ENCODE peak calls at places on chromosomes 6 and 20, in ten cellular contexts. One of them, this sample, is unnamed.

GRCh38 chr6:160837146-160837545 is 135.1 kb downstream of the PLG start:
- DNase-seq in adrenal gland: peak
- DNase-seq in caudate nucleus: no peak
- DNase-seq in CD8-positive, alpha-beta T cell: no peak
- DNase-seq in kidney: no peak
- DNase-seq in body of pancreas: no peak
- DNase-seq in uterus: no peak
- DNase-seq in dorsolateral prefrontal cortex: peak
- DNase-seq in prostate gland: no peak
- DNase-seq in SK-N-SH: no peak
- DNase-seq in this sample: no peak

GRCh38 chr6:44268095-44268628 is 2.1 kb upstream of the TMEM151B start:
- DNase-seq in adrenal gland: peak
- DNase-seq in CD8-positive, alpha-beta T cell: peak
- DNase-seq in body of pancreas: peak
- DNase-seq in caudate nucleus: no peak
- DNase-seq in kidney: no peak
- DNase-seq in uterus: no peak
- DNase-seq in prostate gland: peak
- DNase-seq in dorsolateral prefrontal cortex: peak
- DNase-seq in SK-N-SH: peak
- DNase-seq in this sample: no peak

GRCh38 chr20:46347831-46348230 is 39.5 kb upstream of the CDH22 start:
- DNase-seq in SK-N-SH: no peak
- DNase-seq in dorsolateral prefrontal cortex: no peak
- DNase-seq in adrenal gland: no peak
- DNase-seq in kidney: peak
- DNase-seq in caudate nucleus: no peak
- DNase-seq in CD8-positive, alpha-beta T cell: no peak
- DNase-seq in uterus: no peak
- DNase-seq in body of pancreas: no peak
- DNase-seq in prostate gland: no peak
- DNase-seq in this sample: no peak

GRCh38 chr20:41185013-41185757 is 47.8 kb downstream of the PLCG1 start:
- DNase-seq in adrenal gland: peak
- DNase-seq in dorsolateral prefrontal cortex: peak
- DNase-seq in kidney: no peak
- DNase-seq in body of pancreas: no peak
- DNase-seq in SK-N-SH: peak
- DNase-seq in uterus: no peak
- DNase-seq in caudate nucleus: peak
- DNase-seq in CD8-positive, alpha-beta T cell: no peak
- DNase-seq in prostate gland: no peak
- DNase-seq in this sample: no peak

GRCh38 chr6:21596379-21597242 is 3.1 kb downstream of the SOX4 start:
- DNase-seq in prostate gland: peak
- DNase-seq in adrenal gland: peak
- DNase-seq in body of pancreas: peak
- DNase-seq in dorsolateral prefrontal cortex: peak
- DNase-seq in caudate nucleus: no peak
- DNase-seq in SK-N-SH: peak
- DNase-seq in uterus: peak
- DNase-seq in kidney: peak
- DNase-seq in CD8-positive, alpha-beta T cell: peak
- DNase-seq in this sample: peak

GRCh38 chr20:62066339-62066982 is 780 bp upstream of the TAF4 start:
- DNase-seq in body of pancreas: peak
- DNase-seq in uterus: peak
- DNase-seq in adrenal gland: peak
- DNase-seq in kidney: no peak
- DNase-seq in SK-N-SH: peak
- DNase-seq in CD8-positive, alpha-beta T cell: peak
- DNase-seq in prostate gland: peak
- DNase-seq in caudate nucleus: no peak
- DNase-seq in dorsolateral prefrontal cortex: peak
- DNase-seq in this sample: no peak

GRCh38 chr6:156662025-156662445 is 115.1 kb upstream of the ARID1B start:
- DNase-seq in kidney: no peak
- DNase-seq in SK-N-SH: no peak
- DNase-seq in body of pancreas: peak
- DNase-seq in adrenal gland: no peak
- DNase-seq in uterus: no peak
- DNase-seq in CD8-positive, alpha-beta T cell: peak
- DNase-seq in caudate nucleus: no peak
- DNase-seq in prostate gland: no peak
- DNase-seq in dorsolateral prefrontal cortex: no peak
- DNase-seq in this sample: no peak

GRCh38 chr20:59810376-59811187 is 122.9 kb downstream of the SYCP2 start:
- DNase-seq in CD8-positive, alpha-beta T cell: no peak
- DNase-seq in caudate nucleus: no peak
- DNase-seq in uterus: peak
- DNase-seq in kidney: no peak
- DNase-seq in body of pancreas: no peak
- DNase-seq in adrenal gland: no peak
- DNase-seq in prostate gland: no peak
- DNase-seq in dorsolateral prefrontal cortex: no peak
- DNase-seq in SK-N-SH: peak
- DNase-seq in this sample: no peak

GRCh38 chr6:12354499-12354898 is 64.3 kb downstream of the EDN1 start:
- DNase-seq in adrenal gland: no peak
- DNase-seq in caudate nucleus: no peak
- DNase-seq in kidney: no peak
- DNase-seq in body of pancreas: peak
- DNase-seq in uterus: no peak
- DNase-seq in CD8-positive, alpha-beta T cell: no peak
- DNase-seq in dorsolateral prefrontal cortex: no peak
- DNase-seq in SK-N-SH: no peak
- DNase-seq in prostate gland: peak
- DNase-seq in this sample: peak

GRCh38 chr6:119158057-119158848 is 79.8 kb upstream of the FAM184A start:
- DNase-seq in prostate gland: no peak
- DNase-seq in dorsolateral prefrontal cortex: no peak
- DNase-seq in uterus: peak
- DNase-seq in body of pancreas: no peak
- DNase-seq in caudate nucleus: no peak
- DNase-seq in kidney: no peak
- DNase-seq in SK-N-SH: no peak
- DNase-seq in adrenal gland: peak
- DNase-seq in CD8-positive, alpha-beta T cell: no peak
- DNase-seq in this sample: no peak

GRCh38 chr20:31508517-31509244 is 5.6 kb upstream of the HM13 start:
- DNase-seq in adrenal gland: no peak
- DNase-seq in body of pancreas: no peak
- DNase-seq in dorsolateral prefrontal cortex: no peak
- DNase-seq in uterus: no peak
- DNase-seq in prostate gland: no peak
- DNase-seq in CD8-positive, alpha-beta T cell: no peak
- DNase-seq in kidney: no peak
- DNase-seq in SK-N-SH: no peak
- DNase-seq in caudate nucleus: no peak
- DNase-seq in this sample: no peak

GRCh38 chr20:3227936-3228749 is 10.8 kb downstream of the SLC4A11 start:
- DNase-seq in kidney: no peak
- DNase-seq in dorsolateral prefrontal cortex: no peak
- DNase-seq in CD8-positive, alpha-beta T cell: no peak
- DNase-seq in body of pancreas: no peak
- DNase-seq in adrenal gland: no peak
- DNase-seq in uterus: no peak
- DNase-seq in SK-N-SH: no peak
- DNase-seq in caudate nucleus: no peak
- DNase-seq in prostate gland: no peak
- DNase-seq in this sample: no peak

GRCh38 chr20:59787186-59787890 is 146.1 kb downstream of the SYCP2 start:
- DNase-seq in body of pancreas: no peak
- DNase-seq in kidney: no peak
- DNase-seq in caudate nucleus: no peak
- DNase-seq in uterus: no peak
- DNase-seq in dorsolateral prefrontal cortex: no peak
- DNase-seq in CD8-positive, alpha-beta T cell: no peak
- DNase-seq in prostate gland: no peak
- DNase-seq in adrenal gland: no peak
- DNase-seq in SK-N-SH: no peak
- DNase-seq in this sample: no peak

GRCh38 chr6:162568266-162568665 is 159.3 kb downstream of the PRKN start:
- DNase-seq in dorsolateral prefrontal cortex: no peak
- DNase-seq in CD8-positive, alpha-beta T cell: no peak
- DNase-seq in uterus: no peak
- DNase-seq in body of pancreas: no peak
- DNase-seq in adrenal gland: no peak
- DNase-seq in caudate nucleus: no peak
- DNase-seq in prostate gland: no peak
- DNase-seq in kidney: no peak
- DNase-seq in SK-N-SH: no peak
- DNase-seq in this sample: no peak

GRCh38 chr20:25280574-25281535 is 33.0 kb downstream of the PYGB start:
- DNase-seq in CD8-positive, alpha-beta T cell: no peak
- DNase-seq in body of pancreas: peak
- DNase-seq in adrenal gland: no peak
- DNase-seq in prostate gland: no peak
- DNase-seq in SK-N-SH: no peak
- DNase-seq in uterus: peak
- DNase-seq in kidney: peak
- DNase-seq in dorsolateral prefrontal cortex: no peak
- DNase-seq in caudate nucleus: no peak
- DNase-seq in this sample: no peak
- H3K27ac ChIP-seq in CD8-positive, alpha-beta T cell: no peak
- H3K27ac ChIP-seq in body of pancreas: peak
- H3K27ac ChIP-seq in adrenal gland: no peak
- H3K27ac ChIP-seq in prostate gland: peak
- H3K27ac ChIP-seq in SK-N-SH: peak
- H3K27ac ChIP-seq in uterus: no peak
- H3K27ac ChIP-seq in kidney: peak
- H3K27ac ChIP-seq in dorsolateral prefrontal cortex: no peak
- H3K27ac ChIP-seq in caudate nucleus: no peak
- H3K27ac ChIP-seq in this sample: no peak

DNA sequence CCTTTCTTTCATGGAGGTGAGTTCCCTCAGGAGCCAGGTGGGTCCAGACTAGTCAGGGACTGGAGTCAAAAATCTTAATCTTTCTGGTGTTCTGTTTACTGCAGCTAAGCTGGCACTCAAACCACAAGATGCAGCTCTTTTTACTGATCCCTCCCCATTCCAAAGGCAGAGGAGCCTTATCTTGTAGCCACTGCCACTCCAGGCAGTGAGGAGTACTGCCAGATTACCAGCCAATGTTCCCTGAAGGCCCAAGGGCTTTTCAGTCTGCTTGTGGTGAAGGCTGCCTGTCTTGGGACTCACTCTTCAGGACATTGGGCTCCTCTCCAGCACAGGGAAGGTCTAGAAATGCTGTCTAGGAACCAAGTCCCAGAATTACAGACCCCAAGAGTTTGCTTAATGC is 490.4 kb upstream of the ADGRB3 start:
- DNase-seq in SK-N-SH: no peak
- DNase-seq in caudate nucleus: no peak
- DNase-seq in dorsolateral prefrontal cortex: no peak
- DNase-seq in body of pancreas: no peak
- DNase-seq in CD8-positive, alpha-beta T cell: no peak
- DNase-seq in uterus: no peak
- DNase-seq in prostate gland: no peak
- DNase-seq in adrenal gland: no peak
- DNase-seq in kidney: no peak
- DNase-seq in this sample: no peak
- H3K27ac ChIP-seq in SK-N-SH: no peak
- H3K27ac ChIP-seq in caudate nucleus: no peak
- H3K27ac ChIP-seq in dorsolateral prefrontal cortex: no peak
- H3K27ac ChIP-seq in body of pancreas: no peak
- H3K27ac ChIP-seq in CD8-positive, alpha-beta T cell: no peak
- H3K27ac ChIP-seq in uterus: no peak
- H3K27ac ChIP-seq in prostate gland: no peak
- H3K27ac ChIP-seq in adrenal gland: no peak
- H3K27ac ChIP-seq in kidney: no peak
- H3K27ac ChIP-seq in this sample: no peak

GRCh38 chr20:57130160-57130772 is 136.2 kb downstream of the BMP7 start:
- DNase-seq in prostate gland: no peak
- DNase-seq in uterus: no peak
- DNase-seq in kidney: no peak
- DNase-seq in SK-N-SH: no peak
- DNase-seq in body of pancreas: no peak
- DNase-seq in caudate nucleus: no peak
- DNase-seq in adrenal gland: no peak
- DNase-seq in dorsolateral prefrontal cortex: no peak
- DNase-seq in CD8-positive, alpha-beta T cell: no peak
- DNase-seq in this sample: no peak
- H3K27ac ChIP-seq in prostate gland: no peak
- H3K27ac ChIP-seq in uterus: no peak
- H3K27ac ChIP-seq in kidney: no peak
- H3K27ac ChIP-seq in SK-N-SH: no peak
- H3K27ac ChIP-seq in body of pancreas: no peak
- H3K27ac ChIP-seq in caudate nucleus: no peak
- H3K27ac ChIP-seq in adrenal gland: no peak
- H3K27ac ChIP-seq in dorsolateral prefrontal cortex: no peak
- H3K27ac ChIP-seq in CD8-positive, alpha-beta T cell: no peak
- H3K27ac ChIP-seq in this sample: no peak

DNA sequence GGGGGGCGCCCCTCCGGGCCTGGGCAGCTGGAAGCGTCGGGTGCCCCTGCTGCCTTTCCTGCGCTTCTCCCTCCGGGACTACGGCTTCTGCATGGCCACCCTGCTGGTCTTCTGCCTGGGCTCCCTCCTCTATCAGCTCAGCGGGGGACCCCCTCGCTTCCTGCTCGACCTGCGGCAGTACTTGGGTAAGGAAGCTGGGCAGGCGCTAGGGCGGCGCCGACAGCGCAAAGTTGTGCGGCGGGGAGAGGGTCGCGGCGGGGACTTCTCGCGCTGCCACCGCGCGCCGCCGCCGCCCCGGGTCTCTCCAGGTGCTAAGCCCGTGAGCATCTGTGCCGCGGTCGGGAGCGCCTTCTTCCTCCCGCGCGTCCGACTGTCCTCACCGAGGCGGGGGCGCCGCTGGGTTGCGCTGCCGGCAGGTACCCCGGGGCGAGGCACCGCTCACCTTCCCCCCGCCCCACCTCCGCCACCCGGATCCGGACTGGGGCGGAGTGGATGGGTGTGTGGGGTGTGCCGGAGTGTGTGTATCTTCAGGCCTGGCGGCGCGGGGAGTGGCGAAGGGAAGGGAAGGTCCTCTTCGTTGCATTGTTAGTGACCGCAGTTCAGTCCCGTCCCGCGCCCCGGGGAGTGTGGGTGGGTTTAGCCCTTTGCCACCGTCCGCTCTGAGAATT is 797 bp downstream of the UST start:
- DNase-seq in CD8-positive, alpha-beta T cell: peak
- DNase-seq in body of pancreas: peak
- DNase-seq in caudate nucleus: no peak
- DNase-seq in prostate gland: peak
- DNase-seq in SK-N-SH: peak
- DNase-seq in uterus: peak
- DNase-seq in kidney: peak
- DNase-seq in dorsolateral prefrontal cortex: peak
- DNase-seq in adrenal gland: peak
- DNase-seq in this sample: no peak
- H3K27ac ChIP-seq in CD8-positive, alpha-beta T cell: no peak
- H3K27ac ChIP-seq in body of pancreas: peak
- H3K27ac ChIP-seq in caudate nucleus: peak
- H3K27ac ChIP-seq in prostate gland: peak
- H3K27ac ChIP-seq in SK-N-SH: no peak
- H3K27ac ChIP-seq in uterus: peak
- H3K27ac ChIP-seq in kidney: no peak
- H3K27ac ChIP-seq in dorsolateral prefrontal cortex: peak
- H3K27ac ChIP-seq in adrenal gland: peak
- H3K27ac ChIP-seq in this sample: peak